ENCODE peak calls at places on chromosomes 13 and 19, in eight cellular contexts. K is activated CD4-positive, alpha-beta T cell treated with anti-CD3 and anti-CD28 coated beads for 36 hours; D is activated naive CD8-positive, alpha-beta T cell treated with anti-CD3 and anti-CD28 coated beads, Interleukin-2, amount 50 U/mL, for 24 hours; A is lower lobe of right lung; L is upper lobe of left lung; G is naive thymus-derived CD8-positive, alpha-beta T cell; T is pancreas; S is aorta. F is an unnamed sample.

GRCh38 chr13:77356155-77356554 is 29.3 kb upstream of the MYCBP2 start:
- ATAC-seq in K (no peak), D (no peak), A (no peak), L (no peak), G (no peak), T (no peak), S (no peak), F (no peak)

GRCh38 chr19:52142001-52142595 is 2.4 kb upstream of the ZNF616 start:
- ATAC-seq in K (no peak), D (no peak), A (no peak), L (no peak), G (no peak), T (no peak), S (no peak), F (no peak)

GRCh38 chr19:5691205-5691929 is 1.3 kb downstream of the RPL36 start:
- ATAC-seq in K (peak), D (peak), A (no peak), L (no peak), G (no peak), T (peak), S (no peak), F (peak)

GRCh38 chr13:77222909-77223308 is 104.0 kb downstream of the MYCBP2 start:
- ATAC-seq in K (no peak), D (peak), A (no peak), L (no peak), G (no peak), T (no peak), S (no peak), F (no peak)

GRCh38 chr19:35775298-35776101 is at the start of gene ARHGAP33:
- ATAC-seq in K (peak), D (peak), A (peak), L (peak), G (peak), T (peak), S (peak), F (peak)

GRCh38 chr13:85601526-85601925 is 197.7 kb downstream of the SLITRK6 start:
- ATAC-seq in K (no peak), D (no peak), A (no peak), L (no peak), G (no peak), T (no peak), S (no peak), F (no peak)

GRCh38 chr13:98778749-98779148 is 26.3 kb upstream of the SLC15A1 start:
- ATAC-seq in K (no peak), D (no peak), A (no peak), L (no peak), G (no peak), T (no peak), S (no peak), F (no peak)

GRCh38 chr13:72983085-72983768 is 75.6 kb upstream of the KLF5 start:
- ATAC-seq in K (no peak), D (no peak), A (peak), L (peak), G (no peak), T (peak), S (no peak), F (no peak)

GRCh38 chr13:99237981-99238662 is 20.1 kb downstream of the GPR18 start:
- ATAC-seq in K (peak), D (peak), A (no peak), L (no peak), G (peak), T (peak), S (no peak), F (peak)

GRCh38 chr13:27961227-27962085 is 7.7 kb downstream of the CDX2 start:
- ATAC-seq in K (no peak), D (no peak), A (no peak), L (no peak), G (peak), T (no peak), S (no peak), F (no peak)

GRCh38 chr19:38580080-38580479 is 37.7 kb downstream of the MAP4K1 start:
- ATAC-seq in K (no peak), D (no peak), A (peak), L (peak), G (no peak), T (no peak), S (no peak), F (no peak)

GRCh38 chr13:64672751-64673150 is 2557.4 kb downstream of the PCDH9 start:
- ATAC-seq in K (no peak), D (no peak), A (no peak), L (no peak), G (no peak), T (no peak), S (no peak), F (no peak)

GRCh38 chr19:33301900-33302174 is 497 bp downstream of the CEBPA start:
- ATAC-seq in K (no peak), D (no peak), A (no peak), L (no peak), G (no peak), T (no peak), S (no peak), F (no peak)

GRCh38 chr13:93814658-93815057 is 588.1 kb downstream of the GPC6 start:
- ATAC-seq in K (no peak), D (no peak), A (no peak), L (no peak), G (no peak), T (no peak), S (no peak), F (no peak)

GRCh38 chr19:15452111-15453047 is 2.6 kb upstream of the WIZ start:
- ATAC-seq in K (no peak), D (no peak), A (peak), L (peak), G (no peak), T (peak), S (peak), F (no peak)

GRCh38 chr19:41350735-41351338 is 2.9 kb downstream of the TGFB1 start:
- ATAC-seq in K (peak), D (no peak), A (no peak), L (peak), G (peak), T (no peak), S (no peak), F (no peak)

GRCh38 chr13:65830411-65831172 is 1399.5 kb downstream of the PCDH9 start:
- ATAC-seq in K (no peak), D (no peak), A (no peak), L (no peak), G (no peak), T (no peak), S (peak), F (no peak)

GRCh38 chr13:43266953-43267615 is 243.7 kb downstream of the DNAJC15 start:
- ATAC-seq in K (no peak), D (no peak), A (no peak), L (no peak), G (no peak), T (no peak), S (no peak), F (no peak)

GRCh38 chr13:92054389-92054788 is 656.0 kb downstream of the GPC5 start:
- ATAC-seq in K (no peak), D (no peak), A (no peak), L (no peak), G (no peak), T (peak), S (no peak), F (no peak)

GRCh38 chr19:47176627-47177090 is 46.0 kb downstream of the SAE1 start:
- ATAC-seq in K (peak), D (peak), A (peak), L (no peak), G (peak), T (no peak), S (peak), F (peak)

GRCh38 chr19:51786651-51787494 is 8.1 kb upstream of the FPR3 start:
- ATAC-seq in K (no peak), D (no peak), A (peak), L (no peak), G (no peak), T (peak), S (no peak), F (no peak)

GRCh38 chr13:113064000-113064533 is 41.5 kb upstream of the F7 start:
- ATAC-seq in K (no peak), D (no peak), A (no peak), L (no peak), G (no peak), T (no peak), S (peak), F (no peak)

F was measured in activated T-helper 17 cell treated with anti-CD3 and anti-CD28 coated beads, Interleukin-2, amount 50 U/mL, for 72 hours.